ENCODE peak calls at places on chromosomes 5 and 9, in nine cellular contexts. N, A, F, Z, E, J, C, R and W are unnamed samples.

GRCh38 chr9:107465467-107466451 is 23.8 kb downstream of the KLF4 start:
- DNase-seq in N (no peak), J (no peak), C (peak; percentile 81), R (peak; percentile 63), F (peak; percentile 55), E (peak; percentile 84), Z (peak; percentile 10), A (peak; percentile 50), W (peak; percentile 81)

GRCh38 chr9:14277202-14277601 is 36.7 kb downstream of the NFIB start:
- DNase-seq in R (no peak), A (peak; percentile 92), F (no peak), N (no peak), E (no peak), Z (no peak), J (no peak), C (no peak), W (no peak)

GRCh38 chr9:73023025-73023541 is 70.2 kb upstream of the ALDH1A1 start:
- DNase-seq in N (no peak), J (peak; percentile 29), Z (no peak), C (peak; percentile 64), E (peak; percentile 15), F (peak; percentile 36), A (peak; percentile 48), R (peak; percentile 18), W (no peak)

GRCh38 chr5:157143127-157143959 is 678 bp upstream of the MED7 start:
- DNase-seq in E (peak; percentile 64), Z (peak; percentile 53), C (peak; percentile 11), F (peak; percentile 40), J (no peak), A (no peak), R (peak; percentile 34), N (peak; percentile 62), W (peak; percentile 68)

GRCh38 chr9:23850242-23851023 is 24.4 kb upstream of the ELAVL2 start:
- DNase-seq in F (no peak), R (no peak), J (no peak), N (peak; percentile 5), E (peak; percentile 53), C (peak; percentile 54), Z (no peak), A (peak; percentile 24), W (no peak)

GRCh38 chr5:171596391-171596878 is 177.0 kb downstream of the FGF18 start:
- DNase-seq in Z (no peak), J (no peak), R (no peak), N (no peak), A (no peak), F (no peak), E (no peak), C (no peak), W (peak; percentile 91)

GRCh38 chr5:65874241-65874640 is 52.1 kb upstream of the ERBIN start:
- DNase-seq in A (peak; percentile 72), E (no peak), N (no peak), R (no peak), C (no peak), F (no peak), J (no peak), Z (no peak), W (no peak)

GRCh38 chr9:137130176-137130755 is 8.7 kb upstream of the GRIN1 start:
- DNase-seq in R (peak; percentile 51), J (no peak), Z (no peak), F (no peak), C (no peak), E (peak; percentile 72), A (peak; percentile 33), N (no peak), W (no peak)

GRCh38 chr5:168770036-168770498 is 190.9 kb upstream of the PANK3 start:
- DNase-seq in F (no peak), A (no peak), J (no peak), E (peak; percentile 87), R (no peak), N (no peak), C (no peak), Z (no peak), W (no peak)

GRCh38 chr5:133147411-133147810 is 95.6 kb downstream of the HSPA4 start:
- DNase-seq in F (no peak), A (no peak), E (no peak), N (no peak), C (no peak), Z (no peak), J (no peak), R (no peak), W (no peak)

GRCh38 chr5:1112596-1113331 is 901 bp upstream of the SLC12A7 start:
- DNase-seq in E (no peak), Z (no peak), A (peak; percentile 89), C (no peak), N (no peak), F (no peak), J (no peak), R (peak; percentile 75), W (no peak)

GRCh38 chr5:23507278-23507685 is at the start of gene PRDM9:
- DNase-seq in C (no peak), N (peak; percentile 90), E (peak; percentile 68), F (peak; percentile 16), R (peak; percentile 90), J (no peak), A (no peak), Z (peak; percentile 48), W (no peak)

GRCh38 chr5:180153991-180154390 is 55.0 kb downstream of the RASGEF1C start:
- DNase-seq in F (no peak), R (no peak), Z (no peak), E (no peak), C (no peak), A (no peak), J (no peak), N (no peak), W (peak; percentile 16)

GRCh38 chr9:84283895-84284294 is 56.7 kb downstream of the SLC28A3 start:
- DNase-seq in F (no peak), N (peak; percentile 30), Z (peak; percentile 69), E (no peak), J (no peak), R (no peak), C (no peak), A (no peak), W (no peak)

GRCh38 chr5:31711935-31712592 is 73.1 kb downstream of the PDZD2 start:
- DNase-seq in A (no peak), N (no peak), J (no peak), C (no peak), F (no peak), Z (no peak), E (no peak), R (no peak), W (no peak)

GRCh38 chr5:78888580-78889187 is 96.4 kb downstream of the ARSB start:
- DNase-seq in C (no peak), J (no peak), Z (no peak), N (no peak), F (peak; percentile 47), A (no peak), E (no peak), R (peak; percentile 25), W (no peak)

GRCh38 chr5:130651440-130651839 is 513.6 kb downstream of the HINT1 start:
- DNase-seq in C (no peak), J (no peak), A (no peak), F (no peak), N (no peak), E (no peak), Z (no peak), R (no peak), W (no peak)

GRCh38 chr9:86549434-86549833 is 195.2 kb upstream of the TUT7 start:
- DNase-seq in F (no peak), A (no peak), J (no peak), Z (no peak), R (no peak), N (no peak), C (no peak), E (no peak), W (no peak)

GRCh38 chr5:110790673-110791072 is 51.9 kb downstream of the SLC25A46 start:
- DNase-seq in Z (no peak), J (no peak), C (no peak), R (no peak), F (no peak), E (peak; percentile 4), A (peak; percentile 20), N (no peak), W (no peak)

GRCh38 chr9:33329117-33329563 is 38.8 kb downstream of the NFX1 start:
- DNase-seq in R (peak; percentile 54), C (no peak), E (no peak), Z (no peak), J (peak; percentile 57), F (peak; percentile 84), A (peak; percentile 98), N (no peak), W (peak; percentile 60)

GRCh38 chr9:127346584-127346983 is 50.4 kb upstream of the SLC2A8 start:
- DNase-seq in E (peak; percentile 39), N (no peak), J (no peak), F (no peak), A (no peak), R (no peak), C (peak; percentile 19), Z (no peak), W (no peak)

GRCh38 chr5:146047396-146047795 is 58.0 kb downstream of the PLAC8L1 start:
- DNase-seq in N (no peak), J (no peak), Z (no peak), F (no peak), A (peak; percentile 43), C (no peak), E (no peak), R (no peak), W (no peak)

GRCh38 chr5:154737667-154738320 is 17.4 kb upstream of the LARP1 start:
- DNase-seq in N (no peak), C (no peak), E (no peak), R (no peak), J (no peak), A (no peak), Z (no peak), F (no peak), W (no peak)

GRCh38 chr5:166722939-166723338 is 1568.5 kb upstream of the WWC1 start:
- DNase-seq in A (peak; percentile 86), E (no peak), Z (no peak), N (no peak), J (no peak), C (no peak), R (no peak), F (no peak), W (no peak)

GRCh38 chr5:28807230-28807629 is 1768.8 kb upstream of the CDH9 start:
- DNase-seq in E (no peak), F (no peak), Z (no peak), A (peak; percentile 0), N (no peak), J (no peak), R (no peak), C (no peak), W (no peak)

GRCh38 chr9:114370985-114371335 is 16.8 kb downstream of the AKNA start:
- DNase-seq in J (no peak), E (no peak), C (no peak), Z (peak; percentile 93), A (no peak), F (no peak), N (no peak), R (no peak), W (no peak)

GRCh38 chr9:90921104-90921503 is 119.5 kb downstream of the SYK start:
- DNase-seq in C (no peak), A (peak; percentile 97), N (peak; percentile 16), J (no peak), R (peak; percentile 80), Z (peak; percentile 44), E (peak; percentile 48), F (no peak), W (peak; percentile 71)

GRCh38 chr5:168318237-168318636 is 26.8 kb downstream of the WWC1 start:
- DNase-seq in Z (no peak), C (no peak), J (no peak), R (no peak), F (no peak), A (no peak), E (no peak), N (no peak), W (no peak)

GRCh38 chr5:127243011-127243410 is 47.6 kb upstream of the MEGF10 start:
- DNase-seq in R (no peak), E (no peak), Z (no peak), A (no peak), C (no peak), N (no peak), F (no peak), J (no peak), W (no peak)

GRCh38 chr9:121498487-121499176 is 1.0 kb downstream of the GGTA1 start:
- DNase-seq in A (peak; percentile 43), E (peak; percentile 47), F (peak; percentile 46), J (no peak), Z (no peak), C (peak; percentile 34), N (no peak), R (no peak), W (peak; percentile 77)

GRCh38 chr5:56498759-56499395 is 265.7 kb upstream of the ANKRD55 start:
- DNase-seq in C (no peak), J (no peak), E (no peak), A (no peak), R (no peak), F (no peak), Z (no peak), N (no peak), W (no peak)